ENCODE peak calls at places on chromosome X, in five cellular contexts. J, S, U, E and G are unnamed samples. For H3K36me3, the result is how much of the 10 kb centered on the place peaks cover.

GRCh38 chrX:9285342-9285771 is 179.5 kb upstream of the TBL1X start:
- DNase-seq in J (no peak), S (no peak), U (no peak), E (peak), G (no peak)

GRCh38 chrX:103329991-103330390 is at the start of gene TCEAL7:
- DNase-seq in J (peak), S (peak), U (peak), E (no peak), G (peak)

GRCh38 chrX:132924426-132924825 is 34.0 kb downstream of the HS6ST2 start:
- DNase-seq in J (no peak), S (no peak), U (peak), E (no peak), G (no peak)

GRCh38 chrX:124388562-124388961 is 42.2 kb downstream of the SH2D1A start:
- DNase-seq in J (peak), S (peak), U (peak), E (no peak), G (peak)

GRCh38 chrX:102042706-102043325 is 82.7 kb upstream of the TCEAL2 start:
- DNase-seq in J (no peak), S (no peak), U (no peak), E (no peak), G (no peak)

GRCh38 chrX:73647632-73648322 is 84.8 kb downstream of the CHIC1 start:
- DNase-seq in J (no peak), S (no peak), U (no peak), E (no peak), G (no peak)

GRCh38 chrX:57368158-57368557 is 81.7 kb downstream of the FAAH2 start:
- DNase-seq in J (no peak), S (no peak), U (no peak), E (no peak), G (peak)

GRCh38 chrX:114581528-114582263 is 2.2 kb upstream of the HTR2C start:
- DNase-seq in J (peak), S (no peak), U (peak), E (no peak), G (no peak)

GRCh38 chrX:96447161-96447560 is 237.5 kb upstream of the DIAPH2 start:
- DNase-seq in J (no peak), S (no peak), U (no peak), E (no peak), G (peak)

GRCh38 chrX:121854614-121854911 is 807.2 kb downstream of the GLUD2 start:
- DNase-seq in J (no peak), S (no peak), U (no peak), E (no peak), G (no peak)

GRCh38 chrX:147912093-147912801 is 528 bp downstream of the FMR1 start:
- DNase-seq in J (peak), S (peak), U (peak), E (peak), G (peak)

GRCh38 chrX:42606591-42606990 is 171.4 kb downstream of the PPP1R2C start:
- DNase-seq in J (no peak), S (no peak), U (peak), E (no peak), G (no peak)

GRCh38 chrX:123450217-123450616 is 266.1 kb downstream of the GRIA3 start:
- DNase-seq in J (no peak), S (no peak), U (peak), E (no peak), G (peak)

GRCh38 chrX:122134291-122134690 is 1049.8 kb upstream of the GRIA3 start:
- DNase-seq in J (no peak), S (no peak), U (no peak), E (no peak), G (no peak)

GRCh38 chrX:137166591-137166990 is 132.8 kb upstream of the GPR101 start:
- DNase-seq in J (peak), S (no peak), U (peak), E (no peak), G (peak)

GRCh38 chrX:1582686-1583437 is 8.5 kb upstream of the AKAP17A start:
- DNase-seq in J (no peak), S (no peak), U (no peak), E (no peak), G (peak)

GRCh38 chrX:119688856-119689455 is 4.0 kb downstream of the SEPTIN6 start:
- DNase-seq in J (no peak), S (no peak), U (no peak), E (peak), G (no peak)

GRCh38 chrX:45769919-45770582 is 569.4 kb upstream of the DIPK2B start:
- DNase-seq in J (peak), S (peak), U (no peak), E (peak), G (peak)

GRCh38 chrX:74423289-74423985 is 2.1 kb downstream of the SLC16A2 start:
- DNase-seq in J (no peak), S (no peak), U (no peak), E (no peak), G (no peak)

GRCh38 chrX:103629295-103630170 is 758 bp downstream of the TCEAL1 start:
- DNase-seq in J (peak), S (peak), U (peak), E (peak), G (peak)

GRCh38 chrX:139762400-139763183 is 54.6 kb upstream of the MCF2 start:
- DNase-seq in J (no peak), S (no peak), U (no peak), E (no peak), G (no peak)

GRCh38 chrX:48983081-48983480 is 11.4 kb upstream of the KCND1 start:
- DNase-seq in J (no peak), S (no peak), U (no peak), E (no peak), G (no peak)

GRCh38 chrX:48976086-48976485 is 4.4 kb upstream of the KCND1 start:
- DNase-seq in J (no peak), S (no peak), U (no peak), E (no peak), G (no peak)

GRCh38 chrX:48975541-48975940 is 3.9 kb upstream of the KCND1 start:
- DNase-seq in J (no peak), S (no peak), U (no peak), E (no peak), G (no peak)

GRCh38 chrX:48978226-48978625 is 6.6 kb upstream of the KCND1 start:
- DNase-seq in J (no peak), S (no peak), U (no peak), E (no peak), G (no peak)

DNA sequence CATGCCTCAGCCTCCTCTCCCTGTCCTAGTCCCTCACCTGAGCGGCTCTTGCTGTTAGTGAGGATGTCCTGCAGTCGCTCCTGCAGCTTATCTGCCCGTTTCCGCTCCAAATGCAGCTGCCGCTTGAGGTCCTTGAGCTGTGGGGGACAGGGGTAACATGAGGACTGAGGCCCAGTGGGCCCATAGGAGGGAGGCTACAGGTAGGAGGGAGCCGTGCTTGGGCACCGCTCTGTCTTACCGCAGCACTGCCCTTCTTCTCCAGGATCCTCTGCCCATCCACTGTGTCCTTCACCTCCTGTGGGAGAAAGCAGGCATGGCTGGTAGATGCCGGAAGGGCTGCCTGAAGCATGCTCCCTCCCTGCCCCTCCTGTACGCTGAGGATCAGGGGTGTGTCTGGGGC is 9.5 kb upstream of the KCND1 start:
- DNase-seq in J (no peak), S (no peak), U (no peak), E (no peak), G (no peak)
- H3K36me3 ChIP-seq in J (under half), S (half or more), U (under half), E (under half), G (under half)

GRCh38 chrX:6012357-6012756 is 216.3 kb downstream of the NLGN4X start:
- DNase-seq in J (no peak), S (no peak), U (no peak), E (no peak), G (no peak)

DNA sequence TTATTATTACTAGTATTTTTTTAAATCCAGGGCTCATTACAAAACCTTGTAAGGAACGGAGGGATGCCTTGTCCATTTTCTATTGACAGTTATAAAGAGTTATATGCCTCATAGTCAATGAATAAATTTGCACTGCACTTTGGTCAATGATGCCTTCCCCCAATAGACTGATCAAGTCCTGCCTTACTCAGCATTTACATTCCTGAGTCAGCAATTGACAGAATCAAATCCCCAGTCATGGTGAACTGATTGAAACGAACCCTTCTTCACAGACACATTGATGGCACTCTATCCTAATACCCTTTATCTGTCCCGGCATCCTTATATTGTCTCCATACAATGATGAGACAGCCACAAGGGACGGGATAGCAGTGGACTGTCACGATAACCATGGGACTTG is 213.2 kb downstream of the NLGN4X start:
- DNase-seq in J (no peak), S (no peak), U (no peak), E (no peak), G (no peak)
- H3K36me3 ChIP-seq in J (under half), S (under half), U (under half), E (under half), G (under half)

DNA sequence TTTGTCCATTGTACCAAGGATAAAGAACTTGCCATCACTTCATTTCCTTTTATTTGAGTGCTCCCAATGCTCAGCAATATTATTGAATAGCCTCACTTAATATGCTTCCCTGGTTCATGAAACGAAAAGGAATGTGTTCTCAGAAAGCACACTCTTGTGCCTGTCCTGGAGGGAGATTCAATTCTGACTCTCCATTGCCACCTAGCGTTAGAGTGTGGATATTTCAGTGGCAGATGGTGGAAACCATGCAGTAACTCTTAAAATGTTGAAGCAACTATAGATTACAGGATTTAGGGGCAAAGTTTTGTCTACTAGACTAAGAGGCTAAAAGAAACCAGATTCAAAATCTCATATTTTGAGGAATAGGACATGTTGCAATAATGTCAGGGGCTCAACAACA is 36.0 kb downstream of the GAB3 start:
- DNase-seq in J (peak), S (no peak), U (peak), E (no peak), G (peak)
- H3K36me3 ChIP-seq in J (under half), S (under half), U (under half), E (under half), G (under half)

GRCh38 chrX:134162032-134162431 is 75.0 kb upstream of the CCDC160 start:
- DNase-seq in J (no peak), S (no peak), U (no peak), E (no peak), G (no peak)
- H3K36me3 ChIP-seq in J (under half), S (under half), U (under half), E (under half), G (under half)